ENCODE peak calls at places on chromosomes 12 and 14, in five cellular contexts. D, F, W, Z and P are unnamed samples.

GRCh38 chr12:89474615-89475014 is 50.0 kb downstream of the GALNT4 start:
- DNase-seq in Z (no peak), W (no peak), D (no peak), F (no peak), P (no peak)

GRCh38 chr14:79842270-79842669 is 369.0 kb downstream of the DIO2 start:
- DNase-seq in D (no peak), W (peak; percentile 2), F (no peak), Z (no peak), P (no peak)

GRCh38 chr14:29085546-29085945 is 319.0 kb downstream of the FOXG1 start:
- DNase-seq in Z (no peak), D (no peak), F (no peak), W (peak; percentile 1), P (peak; percentile 7)

GRCh38 chr12:62268956-62269355 is 8.8 kb downstream of the USP15 start:
- DNase-seq in D (no peak), W (peak; percentile 29), Z (peak; percentile 39), F (no peak), P (peak; percentile 28)

GRCh38 chr14:63493246-63493645 is 49.9 kb downstream of the PPP2R5E start:
- DNase-seq in F (no peak), Z (no peak), D (no peak), W (peak; percentile 14), P (peak; percentile 13)

GRCh38 chr14:103085106-103086091 is 1.4 kb downstream of the LBHD2 start:
- DNase-seq in Z (no peak), F (no peak), W (no peak), D (no peak), P (peak; percentile 39)

GRCh38 chr12:64808110-64808509 is 16.3 kb upstream of the TBC1D30 start:
- DNase-seq in Z (no peak), F (no peak), D (no peak), W (no peak), P (no peak)

GRCh38 chr12:2336409-2336829 is 283.6 kb downstream of the CACNA1C start:
- DNase-seq in Z (peak; percentile 86), F (no peak), W (peak; percentile 97), D (no peak), P (peak; percentile 83)

GRCh38 chr14:101514136-101514535 is 47.2 kb upstream of the DIO3 start:
- DNase-seq in Z (no peak), D (no peak), F (no peak), W (no peak), P (no peak)

GRCh38 chr12:49941556-49942511 is 8.7 kb upstream of the AQP2 start:
- DNase-seq in Z (no peak), D (no peak), W (no peak), F (no peak), P (no peak)

GRCh38 chr14:32366256-32366655 is 37.2 kb downstream of the AKAP6 start:
- DNase-seq in W (peak; percentile 13), D (no peak), F (no peak), Z (no peak), P (no peak)

GRCh38 chr14:51517116-51517515 is 134.6 kb upstream of the FRMD6 start:
- DNase-seq in Z (no peak), W (no peak), F (no peak), D (no peak), P (no peak)

GRCh38 chr14:102932484-102933248 is 10.2 kb downstream of the AMN start:
- DNase-seq in F (no peak), W (no peak), Z (no peak), D (no peak), P (no peak)

GRCh38 chr12:6254491-6254890 is 54.3 kb downstream of the CD9 start:
- DNase-seq in D (no peak), W (no peak), F (no peak), Z (no peak), P (no peak)

GRCh38 chr12:1197264-1198018 is 206.4 kb downstream of the ERC1 start:
- DNase-seq in F (no peak), W (no peak), D (no peak), Z (no peak), P (no peak)

GRCh38 chr12:64175254-64175945 is 46.7 kb downstream of the KICS2 start:
- DNase-seq in Z (no peak), W (peak; percentile 47), D (no peak), F (no peak), P (no peak)

GRCh38 chr14:102872020-102872419 is 50.4 kb upstream of the AMN start:
- DNase-seq in D (no peak), W (no peak), Z (no peak), F (no peak), P (no peak)

GRCh38 chr14:70642313-70643235 is 858 bp downstream of the TTC9 start:
- DNase-seq in W (no peak), D (peak; percentile 81), Z (peak; percentile 1), F (no peak), P (peak; percentile 5)

GRCh38 chr12:4138051-4138450 is 135.5 kb upstream of the CCND2 start:
- DNase-seq in W (no peak), D (no peak), Z (no peak), F (no peak), P (no peak)

GRCh38 chr14:22614240-22614799 is 16.2 kb downstream of the ABHD4 start:
- DNase-seq in F (no peak), D (no peak), Z (peak; percentile 99), W (peak; percentile 94), P (peak; percentile 99)